ENCODE peak calls at places on chromosomes 5 and 9, in ten cellular contexts. Y is stomach, A is esophagus squamous epithelium, U is spleen, Z is brain microvascular endothelial cell, C is body of pancreas, H is lung, F is BJ, S is WERI-Rb-1, D is thyroid gland. O is an unnamed sample.
A peak's percentile ranks its signal among the peaks of the same experiment; 100 is the strongest.

GRCh38 chr9:131657031-131657377 is 82.9 kb downstream of the RAPGEF1 start:
- DNase-seq in Y (no peak), A (no peak), U (no peak), Z (no peak), C (no peak), H (no peak), F (no peak), S (no peak), D (no peak), O (no peak)

GRCh38 chr5:74243634-74244033 is 396.9 kb downstream of the ENC1 start:
- DNase-seq in Y (no peak), A (no peak), U (no peak), Z (no peak), C (no peak), H (no peak), F (no peak), S (no peak), D (no peak), O (no peak)

GRCh38 chr5:14917719-14918118 is 46.1 kb upstream of the ANKH start:
- DNase-seq in Y (no peak), A (no peak), U (no peak), Z (no peak), C (no peak), H (no peak), F (no peak), S (no peak), D (no peak), O (no peak)

GRCh38 chr5:144318011-144318410 is 147.3 kb downstream of the KCTD16 start:
- DNase-seq in Y (no peak), A (no peak), U (no peak), Z (no peak), C (no peak), H (no peak), F (no peak), S (no peak), D (no peak), O (no peak)

GRCh38 chr9:126650830-126651341 is 37.2 kb downstream of the LMX1B start:
- DNase-seq in Y (no peak), A (no peak), U (no peak), Z (no peak), C (no peak), H (no peak), F (no peak), S (no peak), D (no peak), O (no peak)

GRCh38 chr9:18891946-18892670 is 140.9 kb downstream of the SAXO1 start:
- DNase-seq in Y (no peak), A (no peak), U (no peak), Z (no peak), C (no peak), H (no peak), F (no peak), S (no peak), D (no peak), O (no peak)

GRCh38 chr5:150397749-150398431 is 14.8 kb downstream of the CD74 start:
- DNase-seq in Y (no peak), A (no peak), U (no peak), Z (no peak), C (no peak), H (no peak), F (no peak), S (no peak), D (no peak), O (no peak)

GRCh38 chr9:23322392-23322791 is 503.6 kb downstream of the ELAVL2 start:
- DNase-seq in Y (no peak), A (no peak), U (no peak), Z (no peak), C (no peak), H (no peak), F (no peak), S (no peak), D (no peak), O (no peak)

GRCh38 chr9:14487547-14488185 is 173.7 kb upstream of the NFIB start:
- DNase-seq in Y (no peak), A (no peak), U (no peak), Z (no peak), C (no peak), H (no peak), F (no peak), S (no peak), D (no peak), O (no peak)

GRCh38 chr5:179620703-179621350 is 2.6 kb downstream of the HNRNPH1 start:
- DNase-seq in Y (no peak), A (no peak), U (no peak), Z (no peak), C (no peak), H (no peak), F (no peak), S (no peak), D (no peak), O (no peak)
- H3K36me3 ChIP-seq in Y (peaks cover 62% of the 10 kb centered on the region), A (peaks cover 28% of the 10 kb centered on the region), U (peaks cover 47% of the 10 kb centered on the region), Z (peaks cover 60% of the 10 kb centered on the region), C (peaks cover 15% of the 10 kb centered on the region), H (peaks cover 15% of the 10 kb centered on the region), F (peaks cover 19% of the 10 kb centered on the region), S (peaks cover 73% of the 10 kb centered on the region), D (peaks cover 58% of the 10 kb centered on the region), O (peaks cover 67% of the 10 kb centered on the region)

GRCh38 chr5:134851307-134851923 is 5.6 kb downstream of the C5orf24 start:
- DNase-seq in Y (no peak), A (no peak), U (no peak), Z (peak; percentile 61), C (no peak), H (no peak), F (no peak), S (no peak), D (no peak), O (no peak)
- TF ChIP-seq CTCF in Y (no peak), A (no peak), U (no peak), Z (peak; percentile 74), C (peak; percentile 10), H (no peak), F (peak; percentile 73), S (peak; percentile 34), D (peak; percentile 31), O (peak; percentile 45)

GRCh38 chr9:394347-395052 is 179.8 kb downstream of the DOCK8 start:
- DNase-seq in Y (no peak), A (no peak), U (no peak), Z (no peak), C (no peak), H (no peak), F (no peak), S (no peak), D (no peak), O (peak; percentile 23)
- H3K36me3 ChIP-seq in Y (peaks cover 47% of the 10 kb centered on the region), A (no peaks in the 10 kb centered on the region), U (peaks cover 79% of the 10 kb centered on the region), Z (no peaks in the 10 kb centered on the region), C (no peaks in the 10 kb centered on the region), H (no peaks in the 10 kb centered on the region), F (no peaks in the 10 kb centered on the region), S (peaks cover 36% of the 10 kb centered on the region), D (peaks cover 8% of the 10 kb centered on the region), O (no peaks in the 10 kb centered on the region)

GRCh38 chr9:83322438-83322837 is 215.8 kb downstream of the FRMD3 start:
- DNase-seq in Y (no peak), A (no peak), U (no peak), Z (no peak), C (no peak), H (no peak), F (no peak), S (no peak), D (no peak), O (no peak)
- TF ChIP-seq CTCF in Y (no peak), A (no peak), U (no peak), Z (peak; percentile 9), C (no peak), H (no peak), F (peak; percentile 16), S (no peak), D (no peak), O (no peak)

GRCh38 chr5:54870251-54870650 is 115.1 kb downstream of the ESM1 start:
- DNase-seq in Y (no peak), A (no peak), U (no peak), Z (no peak), C (no peak), H (no peak), F (no peak), S (no peak), D (no peak), O (no peak)

GRCh38 chr5:54868511-54869483 is 116.6 kb downstream of the ESM1 start:
- DNase-seq in Y (no peak), A (no peak), U (no peak), Z (no peak), C (no peak), H (no peak), F (no peak), S (no peak), D (no peak), O (no peak)

GRCh38 chr5:54872810-54873209 is 112.6 kb downstream of the ESM1 start:
- DNase-seq in Y (no peak), A (no peak), U (no peak), Z (no peak), C (no peak), H (no peak), F (no peak), S (no peak), D (no peak), O (no peak)

GRCh38 chr5:54867310-54867944 is 118.0 kb downstream of the ESM1 start:
- DNase-seq in Y (no peak), A (no peak), U (no peak), Z (no peak), C (no peak), H (no peak), F (no peak), S (no peak), D (no peak), O (no peak)

GRCh38 chr5:54869691-54870090 is 115.7 kb downstream of the ESM1 start:
- DNase-seq in Y (no peak), A (no peak), U (no peak), Z (no peak), C (no peak), H (no peak), F (no peak), S (no peak), D (no peak), O (no peak)
- H3K36me3 ChIP-seq in Y (no peaks in the 10 kb centered on the region), A (no peaks in the 10 kb centered on the region), U (no peaks in the 10 kb centered on the region), Z (no peaks in the 10 kb centered on the region), C (no peaks in the 10 kb centered on the region), H (no peaks in the 10 kb centered on the region), F (no peaks in the 10 kb centered on the region), S (no peaks in the 10 kb centered on the region), D (no peaks in the 10 kb centered on the region), O (no peaks in the 10 kb centered on the region)

GRCh38 chr9:73683862-73684591 is 532.4 kb downstream of the ANXA1 start:
- DNase-seq in Y (no peak), A (no peak), U (no peak), Z (peak; percentile 5), C (no peak), H (no peak), F (peak; percentile 1), S (peak; percentile 30), D (no peak), O (no peak)
- TF ChIP-seq CTCF in Y (no peak), A (peak; percentile 28), U (no peak), Z (peak; percentile 70), C (peak; percentile 14), H (no peak), F (peak; percentile 68), S (peak; percentile 44), D (no peak), O (no peak)